ENCODE peak calls at places on chromosomes 1 and 21, in six cellular contexts. N is spleen, Z is brain microvascular endothelial cell, D is upper lobe of right lung, U is kidney epithelial cell, I is endodermal cell. X is an unnamed sample.

GRCh38 chr21:45432575-45433255 is 27.8 kb downstream of the COL18A1 start:
- DNase-seq in N (no peak), Z (peak; percentile 39), D (no peak), U (no peak), I (no peak), X (no peak)

GRCh38 chr1:34918609-34919561 is 10.6 kb downstream of the DLGAP3 start:
- DNase-seq in N (no peak), Z (no peak), D (no peak), U (no peak), I (peak; percentile 86), X (no peak)

GRCh38 chr1:38776466-38776865 is 83.1 kb downstream of the RRAGC start:
- DNase-seq in N (no peak), Z (no peak), D (no peak), U (no peak), I (no peak), X (no peak)

GRCh38 chr1:186943891-186944686 is 115.3 kb downstream of the PLA2G4A start:
- DNase-seq in N (no peak), Z (no peak), D (no peak), U (no peak), I (no peak), X (no peak)

GRCh38 chr1:77825356-77825709 is 45.9 kb downstream of the MIGA1 start:
- DNase-seq in N (no peak), Z (peak; percentile 71), D (no peak), U (peak; percentile 55), I (peak; percentile 52), X (peak; percentile 7)

GRCh38 chr1:93908394-93909145 is 660 bp downstream of the GCLM start:
- DNase-seq in N (peak; percentile 95), Z (no peak), D (peak; percentile 81), U (no peak), I (peak; percentile 76), X (no peak)

GRCh38 chr1:229642376-229642775 is 16.3 kb downstream of the URB2 start:
- DNase-seq in N (no peak), Z (no peak), D (no peak), U (no peak), I (no peak), X (no peak)

GRCh38 chr21:32771134-32771523 is 426 bp downstream of the PAXBP1 start:
- DNase-seq in N (peak; percentile 93), Z (peak; percentile 51), D (peak; percentile 85), U (peak; percentile 9), I (peak; percentile 82), X (no peak)

GRCh38 chr1:19342077-19342775 is 30.1 kb downstream of the SLC66A1 start:
- DNase-seq in N (no peak), Z (no peak), D (no peak), U (no peak), I (no peak), X (no peak)

GRCh38 chr1:64038965-64039926 is 164.2 kb upstream of the UBE2U start:
- DNase-seq in N (no peak), Z (peak; percentile 100), D (no peak), U (peak; percentile 94), I (no peak), X (peak; percentile 31)

GRCh38 chr21:41752231-41752681 is 14.6 kb downstream of the RIPK4 start:
- DNase-seq in N (no peak), Z (no peak), D (no peak), U (no peak), I (no peak), X (no peak)

GRCh38 chr1:167056529-167057296 is 33.5 kb downstream of the GPA33 start:
- DNase-seq in N (no peak), Z (no peak), D (no peak), U (no peak), I (no peak), X (no peak)

GRCh38 chr1:206979379-206980043 is 9.3 kb upstream of the FCAMR start:
- DNase-seq in N (no peak), Z (peak; percentile 5), D (no peak), U (no peak), I (no peak), X (no peak)

GRCh38 chr1:241387216-241387615 is 30.2 kb upstream of the RGS7 start:
- DNase-seq in N (no peak), Z (no peak), D (no peak), U (no peak), I (no peak), X (no peak)

GRCh38 chr1:234176000-234176399 is 197.3 kb upstream of the COA6 start:
- DNase-seq in N (no peak), Z (no peak), D (no peak), U (no peak), I (no peak), X (no peak)

GRCh38 chr1:160260436-160261382 is 1.6 kb downstream of the DCAF8 start:
- DNase-seq in N (no peak), Z (peak; percentile 74), D (no peak), U (peak; percentile 90), I (no peak), X (no peak)

GRCh38 chr1:179870870-179871269 is 6.7 kb downstream of the TOR1AIP2 start:
- DNase-seq in N (no peak), Z (no peak), D (no peak), U (no peak), I (no peak), X (no peak)

GRCh38 chr1:210908257-210908656 is 225.7 kb downstream of the KCNH1 start:
- DNase-seq in N (no peak), Z (no peak), D (no peak), U (no peak), I (no peak), X (no peak)

GRCh38 chr1:66262233-66262632 is 271.7 kb upstream of the SGIP1 start:
- DNase-seq in N (no peak), Z (peak; percentile 55), D (no peak), U (no peak), I (no peak), X (no peak)

GRCh38 chr1:84525738-84526137 is 19.4 kb upstream of the GNG5 start:
- DNase-seq in N (no peak), Z (no peak), D (no peak), U (no peak), I (no peak), X (no peak)

GRCh38 chr1:173478099-173478555 is 992 bp downstream of the PRDX6 start:
- DNase-seq in N (no peak), Z (peak; percentile 60), D (peak; percentile 75), U (no peak), I (peak; percentile 61), X (no peak)

GRCh38 chr1:153646672-153647374 is 11.7 kb upstream of the SNAPIN start:
- DNase-seq in N (no peak), Z (no peak), D (no peak), U (no peak), I (no peak), X (no peak)

GRCh38 chr1:8956461-8957349 is 11.0 kb downstream of the CA6 start:
- DNase-seq in N (no peak), Z (no peak), D (no peak), U (no peak), I (no peak), X (no peak)

GRCh38 chr1:212980123-212980800 is 29.9 kb downstream of the VASH2 start:
- DNase-seq in N (no peak), Z (peak; percentile 29), D (no peak), U (no peak), I (peak; percentile 75), X (no peak)

DNA sequence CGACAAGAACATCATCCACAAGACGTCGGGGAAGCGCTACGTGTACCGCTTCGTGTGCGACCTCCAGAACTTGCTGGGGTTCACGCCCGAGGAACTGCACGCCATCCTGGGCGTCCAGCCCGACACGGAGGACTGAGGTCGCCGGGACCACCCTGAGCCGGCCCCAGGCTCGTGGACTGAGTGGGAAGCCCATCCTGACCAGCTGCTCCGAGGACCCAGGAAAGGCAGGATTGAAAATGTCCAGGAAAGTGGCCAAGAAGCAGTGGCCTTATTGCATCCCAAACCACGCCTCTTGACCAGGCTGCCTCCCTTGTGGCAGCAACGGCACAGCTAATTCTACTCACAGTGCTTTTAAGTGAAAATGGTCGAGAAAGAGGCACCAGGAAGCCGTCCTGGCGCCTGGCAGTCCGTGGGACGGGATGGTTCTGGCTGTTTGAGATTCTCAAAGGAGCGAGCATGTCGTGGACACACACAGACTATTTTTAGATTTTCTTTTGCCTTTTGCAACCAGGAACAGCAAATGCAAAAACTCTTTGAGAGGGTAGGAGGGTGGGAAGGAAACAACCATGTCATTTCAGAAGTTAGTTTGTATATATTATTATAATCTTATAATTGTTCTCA is 17.1 kb downstream of the ETS2 start:
- DNase-seq in N (no peak), Z (no peak), D (no peak), U (no peak), I (no peak), X (no peak)
- H3K36me3 ChIP-seq in N (peaks cover 70% of the 10 kb centered on the region), Z (peaks cover 62% of the 10 kb centered on the region), D (peaks cover 71% of the 10 kb centered on the region), U (peaks cover 9% of the 10 kb centered on the region), I (peaks cover 73% of the 10 kb centered on the region), X (peaks cover 46% of the 10 kb centered on the region)

GRCh38 chr1:41917835-41918449 is 780 bp downstream of the HIVEP3 start:
- DNase-seq in N (peak; percentile 82), Z (no peak), D (peak; percentile 76), U (no peak), I (peak; percentile 77), X (no peak)

GRCh38 chr1:41918450-41919043 is at the start of gene HIVEP3:
- DNase-seq in N (no peak), Z (no peak), D (no peak), U (no peak), I (no peak), X (no peak)

GRCh38 chr1:41919764-41920397 is 1.2 kb upstream of the HIVEP3 start:
- DNase-seq in N (peak; percentile 90), Z (no peak), D (no peak), U (no peak), I (peak; percentile 87), X (no peak)

GRCh38 chr1:41920658-41921057 is 1.9 kb upstream of the HIVEP3 start:
- DNase-seq in N (no peak), Z (peak; percentile 37), D (no peak), U (peak; percentile 56), I (no peak), X (no peak)

GRCh38 chr1:41919131-41919530 is 409 bp upstream of the HIVEP3 start:
- DNase-seq in N (peak; percentile 68), Z (no peak), D (no peak), U (no peak), I (no peak), X (no peak)
- H3K4me3 ChIP-seq in N (no peak overlapping the region), Z (no peak overlapping the region), D (peak overlapping the region; percentile 60), U (peak overlapping the region; percentile 72), I (no peak overlapping the region), X (no peak overlapping the region)

GRCh38 chr1:224497714-224498573 is 63.3 kb upstream of the WDR26 start:
- DNase-seq in N (no peak), Z (peak; percentile 89), D (no peak), U (peak; percentile 72), I (peak; percentile 87), X (no peak)

GRCh38 chr1:224495861-224496260 is 61.3 kb upstream of the WDR26 start:
- DNase-seq in N (no peak), Z (no peak), D (no peak), U (no peak), I (no peak), X (no peak)

GRCh38 chr1:224499204-224499603 is 64.6 kb upstream of the WDR26 start:
- DNase-seq in N (no peak), Z (no peak), D (no peak), U (no peak), I (no peak), X (no peak)

GRCh38 chr1:224498574-224499170 is 64.1 kb upstream of the WDR26 start:
- DNase-seq in N (no peak), Z (peak; percentile 63), D (no peak), U (peak; percentile 88), I (peak; percentile 93), X (peak; percentile 80)

GRCh38 chr1:224496826-224497225 is 62.2 kb upstream of the WDR26 start:
- DNase-seq in N (no peak), Z (no peak), D (no peak), U (no peak), I (no peak), X (no peak)
- H3K36me3 ChIP-seq in N (no peaks in the 10 kb centered on the region), Z (no peaks in the 10 kb centered on the region), D (no peaks in the 10 kb centered on the region), U (no peaks in the 10 kb centered on the region), I (no peaks in the 10 kb centered on the region), X (no peaks in the 10 kb centered on the region)

GRCh38 chr1:156508205-156508954 is 7.8 kb upstream of the MEF2D start:
- DNase-seq in N (no peak), Z (no peak), D (peak; percentile 85), U (no peak), I (no peak), X (no peak)
- H3K4me3 ChIP-seq in N (no peak overlapping the region), Z (no peak overlapping the region), D (no peak overlapping the region), U (no peak overlapping the region), I (no peak overlapping the region), X (no peak overlapping the region)